ENCODE peak calls at places on chromosomes 3 and 15, in five cellular contexts. K is heart right ventricle, H is PC-3, V is fibroblast of lung, B is upper lobe of left lung. U is an unnamed sample. For H3K9me3, the result is how much of the 10 kb centered on the place peaks cover.

GRCh38 chr3:68648494-68648893 is 283.9 kb downstream of the TAFA4 start:
- DNase-seq in K (no peak), B (no peak), V (no peak), H (no peak), U (no peak)

GRCh38 chr3:192916455-192917257 is 1.0 kb downstream of the MB21D2 start:
- DNase-seq in V (peak), H (peak), K (peak), B (peak), U (peak)

GRCh38 chr15:71098920-71099319 is 16.4 kb upstream of the THSD4 start:
- DNase-seq in V (no peak), B (no peak), H (no peak), K (no peak), U (no peak)

GRCh38 chr3:9244495-9245183 is 4.8 kb downstream of the SRGAP3 start:
- DNase-seq in H (no peak), B (no peak), K (no peak), V (no peak), U (no peak)

GRCh38 chr3:15214758-15215157 is 8.7 kb downstream of the CAPN7 start:
- DNase-seq in B (no peak), V (no peak), H (no peak), K (no peak), U (no peak)

GRCh38 chr3:184645304-184645703 is 66.6 kb downstream of the MAGEF1 start:
- DNase-seq in V (peak), H (no peak), K (no peak), B (no peak), U (no peak)

GRCh38 chr3:124707667-124708066 is 22.6 kb upstream of the UMPS start:
- DNase-seq in B (no peak), K (no peak), H (peak), V (peak), U (no peak)

GRCh38 chr15:38058596-38059075 is 124.2 kb downstream of the TMCO5A start:
- DNase-seq in H (no peak), K (no peak), V (no peak), B (no peak), U (no peak)

GRCh38 chr3:13858768-13859520 is 20.9 kb downstream of the WNT7A start:
- DNase-seq in K (no peak), H (no peak), V (no peak), B (no peak), U (no peak)

GRCh38 chr15:68424754-68425390 is 7.1 kb downstream of the ITGA11 start:
- DNase-seq in V (no peak), K (no peak), B (no peak), H (no peak), U (no peak)

GRCh38 chr3:73601031-73601430 is 23.7 kb downstream of the PDZRN3 start:
- DNase-seq in B (no peak), K (no peak), H (no peak), V (no peak), U (no peak)

GRCh38 chr3:72597756-72598195 is 250.5 kb downstream of the SHQ1 start:
- DNase-seq in B (no peak), V (peak), K (no peak), H (no peak), U (no peak)

GRCh38 chr3:187841552-187841951 is 96.3 kb upstream of the BCL6 start:
- DNase-seq in H (peak), B (no peak), K (no peak), V (no peak), U (no peak)

GRCh38 chr15:61501815-61502214 is 272.7 kb upstream of the RORA start:
- DNase-seq in H (no peak), V (no peak), B (no peak), K (no peak), U (no peak)

GRCh38 chr15:92205255-92205739 is 188.4 kb upstream of the ST8SIA2 start:
- DNase-seq in V (no peak), K (no peak), H (no peak), B (no peak), U (no peak)

GRCh38 chr3:66428733-66429132 is 72.1 kb downstream of the LRIG1 start:
- DNase-seq in B (no peak), H (peak), V (peak), K (peak), U (no peak)

GRCh38 chr15:90718232-90718631 is 1.1 kb downstream of the BLM start:
- DNase-seq in V (no peak), H (no peak), K (no peak), B (no peak), U (no peak)

GRCh38 chr3:16338124-16338523 is 73.1 kb downstream of the OXNAD1 start:
- DNase-seq in B (peak), H (no peak), V (no peak), K (no peak), U (no peak)

GRCh38 chr3:45182915-45183881 is 37.0 kb upstream of the CDCP1 start:
- DNase-seq in K (no peak), V (peak), H (peak), B (no peak), U (no peak)

GRCh38 chr15:63256433-63256884 is 20.9 kb upstream of the APH1B start:
- DNase-seq in B (no peak), K (no peak), H (peak), V (peak), U (no peak)

GRCh38 chr15:74889390-74889881 is 406 bp upstream of the MPI start:
- DNase-seq in V (peak), B (no peak), H (no peak), K (peak), U (no peak)

GRCh38 chr3:125052671-125053303 is 3.0 kb downstream of the HEG1 start:
- DNase-seq in H (peak), V (peak), K (no peak), B (no peak), U (no peak)

GRCh38 chr15:88218557-88219214 is 37.9 kb downstream of the NTRK3 start:
- DNase-seq in K (no peak), H (no peak), V (no peak), B (no peak), U (no peak)

GRCh38 chr3:108342829-108343478 is 46.6 kb downstream of the HHLA2 start:
- DNase-seq in V (peak), K (no peak), H (peak), B (no peak), U (no peak)

GRCh38 chr15:91857772-91858171 is 4.3 kb downstream of the SLCO3A1 start:
- DNase-seq in V (no peak), K (no peak), H (no peak), B (no peak), U (no peak)

GRCh38 chr15:56272474-56272873 is 28.8 kb upstream of the RFX7 start:
- DNase-seq in H (no peak), V (peak), B (no peak), K (no peak), U (no peak)

GRCh38 chr3:69819283-69819682 is 80.0 kb downstream of the MITF start:
- DNase-seq in H (no peak), B (no peak), V (no peak), K (no peak), U (no peak)

GRCh38 chr3:42730706-42731420 is 28.3 kb upstream of the HHATL start:
- DNase-seq in V (no peak), H (no peak), B (no peak), K (no peak), U (no peak)

GRCh38 chr3:69776289-69776688 is 37.0 kb downstream of the MITF start:
- DNase-seq in B (no peak), H (no peak), V (no peak), K (no peak), U (no peak)

GRCh38 chr15:34206016-34206415 is 3.9 kb downstream of the KATNBL1 start:
- DNase-seq in B (no peak), H (peak), K (no peak), V (no peak), U (no peak)

GRCh38 chr3:169644750-169645149 is 18.8 kb downstream of the MECOM start:
- DNase-seq in V (no peak), K (no peak), H (no peak), B (no peak), U (no peak)

GRCh38 chr15:50219820-50220219 is 37.8 kb downstream of the SLC27A2 start:
- DNase-seq in B (no peak), K (no peak), V (no peak), H (no peak), U (no peak)

GRCh38 chr15:67066041-67067021 is 929 bp downstream of the SMAD3 start:
- DNase-seq in K (peak), B (peak), H (no peak), V (no peak), U (peak)

GRCh38 chr15:34987982-34988873 is at the start of gene ZNF770:
- DNase-seq in H (peak), K (peak), V (peak), B (peak), U (peak)

GRCh38 chr3:188090626-188091309 is 63.2 kb upstream of the LPP start:
- DNase-seq in K (no peak), H (no peak), B (no peak), V (no peak), U (no peak)

GRCh38 chr3:122493296-122493695 is 21.4 kb downstream of the KPNA1 start:
- DNase-seq in V (peak), K (no peak), H (no peak), B (no peak), U (no peak)

GRCh38 chr15:25056484-25057429 is 102.0 kb downstream of the SNRPN start:
- DNase-seq in H (no peak), K (no peak), V (no peak), B (no peak), U (no peak)
- H3K9me3 ChIP-seq in H (half or more), K (half or more), V (under half), B (half or more), U (half or more)

DNA sequence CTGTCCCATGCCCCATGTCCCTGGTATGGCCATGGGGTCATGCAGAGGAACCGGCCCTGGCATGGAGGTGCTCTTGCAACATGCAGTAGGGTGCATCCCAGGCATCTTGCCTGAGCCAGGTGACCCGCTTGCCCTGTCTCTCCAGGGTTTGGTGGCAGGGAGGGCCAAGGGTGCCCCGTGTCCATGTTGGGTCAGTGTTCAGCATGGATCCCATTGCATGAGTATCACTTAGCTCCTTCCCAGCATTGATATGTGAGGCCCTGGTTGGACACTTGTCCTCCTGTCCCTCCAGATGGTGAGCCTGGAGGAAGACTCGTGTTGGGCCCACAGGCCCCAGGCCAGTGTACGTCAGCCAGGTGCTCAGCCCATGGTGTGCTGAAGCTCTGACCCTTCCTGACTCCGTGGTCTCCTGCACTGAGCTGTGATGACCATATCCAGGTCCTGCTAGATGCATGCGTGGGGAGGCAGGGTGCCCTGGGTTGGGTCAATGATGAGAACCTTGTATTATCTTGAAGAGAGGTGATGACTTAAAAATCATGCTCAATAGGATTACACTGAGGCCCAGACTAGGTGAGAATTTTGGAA is 205.0 kb downstream of the UBE3A start:
- DNase-seq in V (no peak), B (no peak), H (no peak), K (no peak), U (no peak)
- H3K9me3 ChIP-seq in V (under half), B (under half), H (under half), K (half or more), U (under half)

GRCh38 chr3:18201315-18201714 is 223.8 kb downstream of the SATB1 start:
- DNase-seq in V (no peak), B (no peak), K (no peak), H (no peak), U (no peak)
- H3K9me3 ChIP-seq in V (under half), B (under half), K (under half), H (under half), U (under half)

GRCh38 chr3:20683912-20684311 is 497.9 kb upstream of the SGO1 start:
- DNase-seq in H (no peak), K (no peak), B (no peak), V (peak), U (no peak)

GRCh38 chr3:20682573-20682972 is 496.6 kb upstream of the SGO1 start:
- DNase-seq in V (no peak), B (no peak), H (no peak), K (no peak), U (no peak)

GRCh38 chr3:20680990-20681628 is 495.1 kb upstream of the SGO1 start:
- DNase-seq in K (no peak), V (no peak), B (no peak), H (no peak), U (no peak)
- H3K9me3 ChIP-seq in K (under half), V (under half), B (under half), H (under half), U (under half)

GRCh38 chr15:25176616-25176923 is 221.8 kb downstream of the SNRPN start:
- DNase-seq in K (peak), B (peak), H (no peak), V (no peak), U (peak)

GRCh38 chr15:25175789-25176615 is 221.2 kb downstream of the SNRPN start:
- DNase-seq in B (no peak), K (no peak), H (no peak), V (no peak), U (no peak)

GRCh38 chr15:25176991-25177954 is 222.5 kb downstream of the SNRPN start:
- DNase-seq in V (no peak), K (peak), H (no peak), B (peak), U (peak)

GRCh38 chr15:25173241-25174028 is 218.6 kb downstream of the SNRPN start:
- DNase-seq in H (no peak), V (no peak), B (peak), K (peak), U (peak)

DNA sequence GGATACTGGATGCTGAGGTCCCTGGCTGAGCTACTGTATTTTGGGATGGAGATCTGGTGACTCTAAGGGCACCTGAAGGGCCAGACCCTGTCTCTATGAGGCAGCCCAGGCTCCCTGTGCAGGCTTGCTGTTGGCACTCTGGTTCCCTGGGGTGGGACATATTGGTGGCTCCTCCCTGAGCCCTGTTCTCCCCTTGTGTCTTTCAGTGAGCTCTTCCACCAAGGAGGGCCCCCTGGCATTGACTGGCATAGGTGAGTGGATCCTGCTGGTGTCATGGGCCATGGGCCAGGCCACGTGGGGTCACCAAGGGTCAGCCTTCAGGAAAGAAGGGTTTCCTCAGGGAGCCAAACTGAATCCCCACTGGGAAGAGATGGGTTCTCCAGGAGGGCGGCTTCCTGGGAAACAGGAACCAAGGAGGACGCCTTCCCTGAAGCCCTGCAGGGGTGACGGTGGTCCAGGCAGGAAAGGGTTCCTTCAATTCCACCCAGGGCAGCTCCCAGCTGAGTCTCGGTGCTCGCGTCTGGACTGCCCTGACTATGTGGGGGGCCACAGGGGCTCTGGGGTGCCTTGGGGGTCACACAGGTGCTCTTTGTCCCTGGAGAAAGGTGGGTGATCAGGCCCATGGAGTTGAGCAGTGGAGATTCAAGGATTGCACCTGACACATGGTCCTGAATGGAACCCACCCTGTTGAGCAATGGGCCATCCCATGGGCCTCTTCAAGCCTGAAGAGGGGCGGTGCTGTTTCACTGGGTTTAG is 220.4 kb downstream of the SNRPN start:
- DNase-seq in K (peak), H (no peak), B (no peak), V (no peak), U (peak)
- H3K9me3 ChIP-seq in K (half or more), H (under half), B (under half), V (under half), U (under half)

U was measured in T-helper 17 cell.